ENCODE peak calls at places on chromosome 2, in nine cellular contexts. Z, H, W, P, L, T, V, E and A are unnamed samples.

GRCh38 chr2:96537066-96537733 is 648 bp downstream of the ARID5A start:
- DNase-seq in L (peak), W (peak), H (peak), T (peak), P (no peak), Z (peak), V (peak), E (peak), A (peak)

GRCh38 chr2:24497685-24498084 is 6.6 kb downstream of the NCOA1 start:
- DNase-seq in Z (no peak), V (no peak), P (no peak), H (no peak), L (no peak), T (no peak), W (no peak), E (no peak), A (no peak)

GRCh38 chr2:216698895-216699294 is 3.5 kb upstream of the IGFBP5 start:
- DNase-seq in E (peak), Z (peak), V (peak), P (no peak), L (no peak), H (no peak), W (peak), T (peak), A (no peak)

GRCh38 chr2:153715218-153715617 is 156.5 kb upstream of the GALNT13 start:
- DNase-seq in T (no peak), P (no peak), E (no peak), W (no peak), Z (no peak), H (no peak), L (no peak), V (no peak), A (no peak)

GRCh38 chr2:235746257-235746934 is 252.6 kb downstream of the AGAP1 start:
- DNase-seq in L (peak), W (peak), E (peak), V (peak), T (peak), H (peak), Z (peak), P (peak), A (no peak)

GRCh38 chr2:120534457-120534856 is 188.5 kb downstream of the INHBB start:
- DNase-seq in P (no peak), V (no peak), T (no peak), E (no peak), W (no peak), L (no peak), H (no peak), Z (no peak), A (no peak)

GRCh38 chr2:115165529-115166109 is 723.2 kb downstream of the DPP10 start:
- DNase-seq in E (peak), H (no peak), L (no peak), P (peak), W (no peak), Z (peak), T (peak), V (peak), A (no peak)

GRCh38 chr2:64675860-64676259 is 22.1 kb upstream of the SERTAD2 start:
- DNase-seq in P (no peak), W (no peak), V (no peak), T (no peak), Z (no peak), H (no peak), E (no peak), L (no peak), A (no peak)

GRCh38 chr2:134391751-134392160 is 137.9 kb downstream of the MGAT5 start:
- DNase-seq in Z (no peak), W (no peak), T (no peak), L (no peak), V (no peak), P (no peak), H (no peak), E (no peak), A (no peak)

GRCh38 chr2:216666461-216667233 is 28.7 kb downstream of the IGFBP5 start:
- DNase-seq in W (peak), E (peak), Z (peak), V (peak), P (no peak), T (peak), L (peak), H (peak), A (peak)

GRCh38 chr2:106075038-106075437 is 119.1 kb downstream of the UXS1 start:
- DNase-seq in T (no peak), Z (no peak), H (no peak), V (no peak), E (no peak), W (no peak), P (no peak), L (no peak), A (no peak)

GRCh38 chr2:25259744-25260124 is 82.0 kb downstream of the DNMT3A start:
- DNase-seq in P (no peak), T (no peak), H (no peak), E (no peak), V (no peak), Z (no peak), W (no peak), L (no peak), A (no peak)

GRCh38 chr2:20650880-20651730 is at the start of gene HS1BP3:
- DNase-seq in W (peak), L (peak), Z (peak), E (peak), T (peak), V (peak), H (peak), P (no peak), A (peak)

GRCh38 chr2:84958135-84959044 is 12.6 kb upstream of the KCMF1 start:
- DNase-seq in W (peak), H (no peak), L (no peak), T (peak), Z (peak), V (no peak), E (peak), P (peak), A (no peak)

GRCh38 chr2:32479993-32480392 is 123.2 kb downstream of the BIRC6 start:
- DNase-seq in E (no peak), T (peak), Z (no peak), H (no peak), V (no peak), L (no peak), W (no peak), P (no peak), A (no peak)